ENCODE peak calls at places on chromosome 10, in four cellular contexts. One of them, this sample, is unnamed.

GRCh38 chr10:101227765-101228681 is 1.2 kb downstream of the LBX1 start:
- DNase-seq in pancreas: no peak
- DNase-seq in fibroblast of the aortic adventitia: no peak
- DNase-seq in choroid plexus epithelial cell: no peak
- DNase-seq in this sample: no peak

GRCh38 chr10:26755443-26755903 is 58.0 kb downstream of the PDSS1 start:
- DNase-seq in pancreas: no peak
- DNase-seq in choroid plexus epithelial cell: peak
- DNase-seq in fibroblast of the aortic adventitia: peak
- DNase-seq in this sample: no peak

GRCh38 chr10:88810196-88810961 is 7.8 kb downstream of the LIPM start:
- DNase-seq in pancreas: peak
- DNase-seq in choroid plexus epithelial cell: peak
- DNase-seq in fibroblast of the aortic adventitia: peak
- DNase-seq in this sample: peak

GRCh38 chr10:5999440-6000165 is 22.3 kb upstream of the IL15RA start:
- DNase-seq in choroid plexus epithelial cell: no peak
- DNase-seq in pancreas: no peak
- DNase-seq in fibroblast of the aortic adventitia: no peak
- DNase-seq in this sample: no peak

GRCh38 chr10:31036209-31036608 is 4.5 kb upstream of the ZNF438 start:
- DNase-seq in fibroblast of the aortic adventitia: no peak
- DNase-seq in choroid plexus epithelial cell: no peak
- DNase-seq in pancreas: no peak
- DNase-seq in this sample: no peak

GRCh38 chr10:28717659-28718201 is 40.4 kb downstream of the BAMBI start:
- DNase-seq in fibroblast of the aortic adventitia: no peak
- DNase-seq in pancreas: no peak
- DNase-seq in choroid plexus epithelial cell: no peak
- DNase-seq in this sample: no peak

GRCh38 chr10:51897560-51897959 is 198.2 kb upstream of the CSTF2T start:
- DNase-seq in pancreas: no peak
- DNase-seq in choroid plexus epithelial cell: no peak
- DNase-seq in fibroblast of the aortic adventitia: peak
- DNase-seq in this sample: no peak

GRCh38 chr10:119247550-119247894 is 40.2 kb downstream of the GRK5 start:
- DNase-seq in fibroblast of the aortic adventitia: no peak
- DNase-seq in pancreas: no peak
- DNase-seq in choroid plexus epithelial cell: no peak
- DNase-seq in this sample: no peak

GRCh38 chr10:72009430-72010081 is 45.4 kb downstream of the CHST3 start:
- DNase-seq in fibroblast of the aortic adventitia: peak
- DNase-seq in choroid plexus epithelial cell: peak
- DNase-seq in pancreas: peak
- DNase-seq in this sample: peak

GRCh38 chr10:34821587-34822585 is 6.8 kb upstream of the PARD3 start:
- DNase-seq in fibroblast of the aortic adventitia: no peak
- DNase-seq in pancreas: no peak
- DNase-seq in choroid plexus epithelial cell: no peak
- DNase-seq in this sample: no peak

GRCh38 chr10:104657458-104657857 is 16.4 kb downstream of the SORCS3 start:
- DNase-seq in choroid plexus epithelial cell: no peak
- DNase-seq in pancreas: no peak
- DNase-seq in fibroblast of the aortic adventitia: peak
- DNase-seq in this sample: no peak

GRCh38 chr10:35946556-35946955 is 304.5 kb upstream of the FZD8 start:
- DNase-seq in fibroblast of the aortic adventitia: peak
- DNase-seq in pancreas: no peak
- DNase-seq in choroid plexus epithelial cell: no peak
- DNase-seq in this sample: no peak

GRCh38 chr10:103850572-103850895 is 4.8 kb downstream of the SH3PXD2A start:
- DNase-seq in pancreas: no peak
- DNase-seq in fibroblast of the aortic adventitia: peak
- DNase-seq in choroid plexus epithelial cell: no peak
- DNase-seq in this sample: no peak

GRCh38 chr10:49784631-49785030 is 22.5 kb upstream of the OGDHL start:
- DNase-seq in pancreas: no peak
- DNase-seq in fibroblast of the aortic adventitia: no peak
- DNase-seq in choroid plexus epithelial cell: no peak
- DNase-seq in this sample: no peak

GRCh38 chr10:63573068-63573697 is 52.0 kb downstream of the REEP3 start:
- DNase-seq in pancreas: no peak
- DNase-seq in fibroblast of the aortic adventitia: peak
- DNase-seq in choroid plexus epithelial cell: peak
- DNase-seq in this sample: no peak

GRCh38 chr10:119480667-119481066 is 61.9 kb downstream of the RGS10 start:
- DNase-seq in pancreas: no peak
- DNase-seq in choroid plexus epithelial cell: no peak
- DNase-seq in fibroblast of the aortic adventitia: peak
- DNase-seq in this sample: no peak

GRCh38 chr10:133195611-133196010 is 34.4 kb upstream of the UTF1 start:
- DNase-seq in choroid plexus epithelial cell: no peak
- DNase-seq in pancreas: no peak
- DNase-seq in fibroblast of the aortic adventitia: no peak
- DNase-seq in this sample: no peak

GRCh38 chr10:133197786-133198185 is 32.2 kb upstream of the UTF1 start:
- DNase-seq in pancreas: no peak
- DNase-seq in fibroblast of the aortic adventitia: no peak
- DNase-seq in choroid plexus epithelial cell: no peak
- DNase-seq in this sample: no peak

GRCh38 chr10:133196221-133196920 is 33.6 kb upstream of the UTF1 start:
- DNase-seq in choroid plexus epithelial cell: no peak
- DNase-seq in fibroblast of the aortic adventitia: no peak
- DNase-seq in pancreas: no peak
- DNase-seq in this sample: no peak

GRCh38 chr10:133196936-133197758 is 32.9 kb upstream of the UTF1 start:
- DNase-seq in choroid plexus epithelial cell: no peak
- DNase-seq in pancreas: no peak
- DNase-seq in fibroblast of the aortic adventitia: no peak
- DNase-seq in this sample: no peak

DNA sequence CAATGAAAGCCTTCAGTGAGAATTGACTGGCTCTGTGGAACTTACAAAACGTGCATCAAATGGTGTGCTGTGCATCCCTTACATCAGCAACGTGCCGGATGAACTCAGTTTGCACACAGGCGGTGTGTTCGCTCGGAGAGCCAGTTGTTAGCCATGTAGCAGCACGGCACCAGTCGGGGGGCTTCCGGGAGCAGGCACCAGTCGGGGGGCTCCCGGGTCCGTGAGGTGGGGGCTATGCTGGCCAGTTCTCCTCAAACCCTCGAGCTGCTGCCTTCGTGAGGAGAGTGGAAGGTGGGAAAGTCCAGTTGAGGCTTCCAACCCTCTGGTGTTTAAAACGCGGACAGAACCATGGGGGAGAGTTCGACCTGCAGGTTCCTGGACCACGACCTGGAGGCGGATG is 34.9 kb upstream of the UTF1 start:
- DNase-seq in pancreas: no peak
- DNase-seq in choroid plexus epithelial cell: no peak
- DNase-seq in fibroblast of the aortic adventitia: no peak
- DNase-seq in this sample: no peak
- H3K4me3 ChIP-seq in pancreas: no peak
- H3K4me3 ChIP-seq in choroid plexus epithelial cell: no peak
- H3K4me3 ChIP-seq in fibroblast of the aortic adventitia: no peak
- H3K4me3 ChIP-seq in this sample: no peak

GRCh38 chr10:79158402-79159097 is 89.8 kb downstream of the ZMIZ1 start:
- DNase-seq in choroid plexus epithelial cell: peak
- DNase-seq in pancreas: no peak
- DNase-seq in fibroblast of the aortic adventitia: no peak
- DNase-seq in this sample: no peak

GRCh38 chr10:79153753-79154152 is 85.0 kb downstream of the ZMIZ1 start:
- DNase-seq in fibroblast of the aortic adventitia: no peak
- DNase-seq in pancreas: peak
- DNase-seq in choroid plexus epithelial cell: no peak
- DNase-seq in this sample: no peak

GRCh38 chr10:79158004-79158340 is 89.2 kb downstream of the ZMIZ1 start:
- DNase-seq in pancreas: no peak
- DNase-seq in choroid plexus epithelial cell: no peak
- DNase-seq in fibroblast of the aortic adventitia: no peak
- DNase-seq in this sample: no peak

GRCh38 chr10:79156334-79157274 is 87.8 kb downstream of the ZMIZ1 start:
- DNase-seq in choroid plexus epithelial cell: no peak
- DNase-seq in fibroblast of the aortic adventitia: no peak
- DNase-seq in pancreas: no peak
- DNase-seq in this sample: no peak

GRCh38 chr10:79155301-79156081 is 86.7 kb downstream of the ZMIZ1 start:
- DNase-seq in fibroblast of the aortic adventitia: peak
- DNase-seq in choroid plexus epithelial cell: peak
- DNase-seq in pancreas: no peak
- DNase-seq in this sample: no peak
- TF ChIP-seq CTCF in fibroblast of the aortic adventitia: peak
- TF ChIP-seq CTCF in choroid plexus epithelial cell: peak
- TF ChIP-seq CTCF in pancreas: no peak
- TF ChIP-seq CTCF in this sample: no peak

GRCh38 chr10:69181433-69181832 is 1.4 kb downstream of the SUPV3L1 start:
- DNase-seq in choroid plexus epithelial cell: no peak
- DNase-seq in fibroblast of the aortic adventitia: no peak
- DNase-seq in pancreas: no peak
- DNase-seq in this sample: no peak
- H3K4me3 ChIP-seq in choroid plexus epithelial cell: peak
- H3K4me3 ChIP-seq in fibroblast of the aortic adventitia: peak
- H3K4me3 ChIP-seq in pancreas: no peak
- H3K4me3 ChIP-seq in this sample: peak

GRCh38 chr10:69513617-69514016 is 59.6 kb downstream of the NEUROG3 start:
- DNase-seq in pancreas: no peak
- DNase-seq in choroid plexus epithelial cell: no peak
- DNase-seq in fibroblast of the aortic adventitia: no peak
- DNase-seq in this sample: no peak
- TF ChIP-seq CTCF in pancreas: no peak
- TF ChIP-seq CTCF in choroid plexus epithelial cell: no peak
- TF ChIP-seq CTCF in fibroblast of the aortic adventitia: no peak
- TF ChIP-seq CTCF in this sample: no peak

DNA sequence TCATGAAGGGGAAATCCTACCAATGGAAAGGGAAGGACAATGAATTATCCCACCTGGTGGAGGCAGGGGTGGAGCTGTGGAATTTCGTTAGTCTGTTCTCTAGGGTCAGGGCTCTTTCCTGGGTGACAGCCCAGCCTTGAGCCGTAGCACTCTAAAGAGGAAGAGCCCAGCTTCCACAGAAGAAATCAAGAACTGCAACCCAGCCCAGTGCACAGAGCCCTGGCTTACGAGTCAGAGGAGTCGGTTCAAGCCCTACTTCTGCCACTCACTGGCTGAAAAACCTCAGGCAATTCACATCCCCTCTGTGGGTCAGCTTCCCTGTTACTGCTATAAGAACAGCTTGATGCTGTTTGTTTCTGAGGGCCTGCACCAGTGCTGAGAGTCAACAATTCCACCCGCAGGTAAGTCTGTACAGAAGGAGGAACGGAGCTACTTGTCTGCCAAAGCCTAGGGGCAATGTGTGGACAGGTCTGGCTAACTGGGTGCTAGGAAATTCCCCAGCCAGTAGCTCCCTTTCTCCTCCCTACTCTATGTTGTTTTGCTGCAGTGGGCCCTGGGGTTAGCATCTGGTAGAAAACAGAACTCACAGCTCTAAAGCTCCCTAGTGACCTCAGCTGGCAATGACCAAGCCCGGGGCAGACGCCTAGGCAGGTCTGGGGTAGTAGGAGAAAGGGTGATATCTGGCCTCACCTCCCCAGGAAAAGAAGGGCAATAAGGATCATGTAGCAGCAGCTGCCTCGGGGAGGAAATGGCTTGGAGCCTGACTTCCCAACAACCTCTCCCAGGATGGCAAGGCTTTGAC is 3.3 kb downstream of the AVPI1 start:
- DNase-seq in pancreas: no peak
- DNase-seq in choroid plexus epithelial cell: peak
- DNase-seq in fibroblast of the aortic adventitia: peak
- DNase-seq in this sample: no peak
- H3K4me3 ChIP-seq in pancreas: no peak
- H3K4me3 ChIP-seq in choroid plexus epithelial cell: peak
- H3K4me3 ChIP-seq in fibroblast of the aortic adventitia: peak
- H3K4me3 ChIP-seq in this sample: peak

GRCh38 chr10:58773351-58773750 is 260.7 kb downstream of the BICC1 start:
- DNase-seq in fibroblast of the aortic adventitia: no peak
- DNase-seq in choroid plexus epithelial cell: no peak
- DNase-seq in pancreas: no peak
- DNase-seq in this sample: no peak
- TF ChIP-seq CTCF in fibroblast of the aortic adventitia: no peak
- TF ChIP-seq CTCF in choroid plexus epithelial cell: no peak
- TF ChIP-seq CTCF in pancreas: no peak
- TF ChIP-seq CTCF in this sample: no peak

GRCh38 chr10:126397640-126398382 is 9.5 kb upstream of the ADAM12 start:
- DNase-seq in fibroblast of the aortic adventitia: peak
- DNase-seq in pancreas: no peak
- DNase-seq in choroid plexus epithelial cell: peak
- DNase-seq in this sample: no peak
- H3K4me3 ChIP-seq in fibroblast of the aortic adventitia: peak
- H3K4me3 ChIP-seq in pancreas: no peak
- H3K4me3 ChIP-seq in choroid plexus epithelial cell: no peak
- H3K4me3 ChIP-seq in this sample: no peak

GRCh38 chr10:43078175-43078985 is 1.5 kb downstream of the RET start:
- DNase-seq in choroid plexus epithelial cell: no peak
- DNase-seq in fibroblast of the aortic adventitia: no peak
- DNase-seq in pancreas: no peak
- DNase-seq in this sample: no peak

GRCh38 chr10:43077421-43078171 is 727 bp downstream of the RET start:
- DNase-seq in fibroblast of the aortic adventitia: no peak
- DNase-seq in choroid plexus epithelial cell: no peak
- DNase-seq in pancreas: no peak
- DNase-seq in this sample: no peak

GRCh38 chr10:43079823-43080222 is 3.0 kb downstream of the RET start:
- DNase-seq in choroid plexus epithelial cell: no peak
- DNase-seq in fibroblast of the aortic adventitia: no peak
- DNase-seq in pancreas: no peak
- DNase-seq in this sample: no peak

GRCh38 chr10:43076876-43077420 is at the start of gene RET:
- DNase-seq in fibroblast of the aortic adventitia: no peak
- DNase-seq in choroid plexus epithelial cell: no peak
- DNase-seq in pancreas: peak
- DNase-seq in this sample: no peak

DNA sequence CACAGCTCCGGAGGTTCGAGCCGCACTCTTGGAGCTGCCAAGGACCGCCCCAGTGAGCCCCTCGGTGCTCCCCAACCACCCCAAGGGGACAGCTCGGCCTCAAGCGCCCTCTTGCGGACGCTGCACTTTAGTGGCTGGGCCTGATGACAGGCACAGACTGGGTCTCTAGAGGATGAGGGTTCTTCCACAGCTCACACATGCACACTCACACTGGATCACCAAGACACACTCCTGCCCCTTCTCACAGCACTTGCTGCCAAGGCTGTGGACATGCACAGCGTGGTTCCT is 2.1 kb downstream of the RET start:
- DNase-seq in choroid plexus epithelial cell: peak
- DNase-seq in pancreas: no peak
- DNase-seq in fibroblast of the aortic adventitia: peak
- DNase-seq in this sample: no peak
- TF ChIP-seq CTCF in choroid plexus epithelial cell: peak
- TF ChIP-seq CTCF in pancreas: no peak
- TF ChIP-seq CTCF in fibroblast of the aortic adventitia: peak
- TF ChIP-seq CTCF in this sample: no peak

This sample was measured in lung.